ENCODE peak calls at places on chromosomes 3 and 15, in nine cellular contexts. D is anterior cingulate cortex, L is lung, J is germinal center, N is HCEC 1CT, H is foreskin fibroblast, S is NCI-H2029 treated with DMSO at 0.1 percent for 48 hours, V is GM04504, R is mucosa of descending colon. P is an unnamed sample.

GRCh38 chr3:172303181-172303580 is 145.1 kb downstream of the GHSR start:
- DNase-seq in D (no peak), L (no peak), J (no peak), N (no peak), H (peak; percentile 25), S (no peak), V (no peak), R (no peak), P (no peak)

GRCh38 chr3:108877906-108878305 is 55.3 kb downstream of the TRAT1 start:
- DNase-seq in D (no peak), L (no peak), J (no peak), N (no peak), H (no peak), S (no peak), V (no peak), R (no peak), P (no peak)

GRCh38 chr15:43519207-43519606 is 1.8 kb downstream of the MAP1A start:
- DNase-seq in D (no peak), L (no peak), J (no peak), N (no peak), H (no peak), S (no peak), V (no peak), R (no peak), P (no peak)

GRCh38 chr3:114086356-114086755 is 29.8 kb downstream of the QTRT2 start:
- DNase-seq in D (no peak), L (no peak), J (no peak), N (no peak), H (no peak), S (no peak), V (no peak), R (no peak), P (no peak)

GRCh38 chr3:80350771-80351170 is 583.0 kb upstream of the ROBO1 start:
- DNase-seq in D (no peak), L (no peak), J (no peak), N (no peak), H (no peak), S (no peak), V (no peak), R (no peak), P (no peak)

GRCh38 chr15:61621146-61621545 is 392.0 kb upstream of the RORA start:
- DNase-seq in D (no peak), L (no peak), J (peak; percentile 30), N (no peak), H (peak; percentile 17), S (no peak), V (no peak), R (no peak), P (no peak)

GRCh38 chr15:95737051-95737450 is 593.4 kb upstream of the NR2F2 start:
- DNase-seq in D (no peak), L (no peak), J (no peak), N (no peak), H (no peak), S (no peak), V (no peak), R (no peak), P (no peak)

GRCh38 chr3:58556761-58557181 is 19.8 kb upstream of the ACOX2 start:
- DNase-seq in D (no peak), L (no peak), J (no peak), N (no peak), H (no peak), S (no peak), V (no peak), R (no peak), P (no peak)

GRCh38 chr3:120162400-120162799 is 68.2 kb upstream of the GSK3B start:
- DNase-seq in D (no peak), L (no peak), J (no peak), N (peak; percentile 77), H (peak; percentile 86), S (no peak), V (peak; percentile 75), R (no peak), P (no peak)

GRCh38 chr3:32366638-32367368 is 24.9 kb upstream of the CMTM7 start:
- DNase-seq in D (no peak), L (no peak), J (no peak), N (peak; percentile 60), H (peak; percentile 47), S (no peak), V (no peak), R (no peak), P (no peak)

GRCh38 chr3:112767177-112767576 is 79.5 kb downstream of the CD200R1L start:
- DNase-seq in D (no peak), L (no peak), J (peak; percentile 9), N (no peak), H (peak; percentile 40), S (no peak), V (no peak), R (no peak), P (no peak)

GRCh38 chr15:69316281-69316680 is 17.6 kb downstream of the PAQR5 start:
- DNase-seq in D (no peak), L (no peak), J (no peak), N (no peak), H (no peak), S (no peak), V (no peak), R (no peak), P (no peak)

GRCh38 chr15:66498501-66499386 is 1.2 kb upstream of the SNAPC5 start:
- DNase-seq in D (no peak), L (no peak), J (peak; percentile 30), N (peak; percentile 33), H (peak; percentile 70), S (no peak), V (no peak), R (no peak), P (no peak)

GRCh38 chr15:92457642-92458041 is 64.0 kb downstream of the ST8SIA2 start:
- DNase-seq in D (no peak), L (no peak), J (no peak), N (no peak), H (no peak), S (no peak), V (no peak), R (no peak), P (no peak)

GRCh38 chr3:107206141-107206540 is 171.1 kb upstream of the CCDC54 start:
- DNase-seq in D (no peak), L (no peak), J (peak; percentile 32), N (peak; percentile 78), H (peak; percentile 78), S (no peak), V (no peak), R (no peak), P (no peak)

GRCh38 chr3:65927576-65927975 is 111.1 kb downstream of the MAGI1 start:
- DNase-seq in D (no peak), L (no peak), J (no peak), N (no peak), H (no peak), S (peak; percentile 74), V (no peak), R (no peak), P (no peak)

GRCh38 chr3:167837430-167837829 is 101.9 kb downstream of the SERPINI1 start:
- DNase-seq in D (no peak), L (no peak), J (no peak), N (peak; percentile 20), H (peak; percentile 8), S (no peak), V (no peak), R (no peak), P (no peak)

GRCh38 chr15:36807134-36807764 is 227.8 kb downstream of the CDIN1 start:
- DNase-seq in D (no peak), L (no peak), J (no peak), N (no peak), H (no peak), S (no peak), V (no peak), R (no peak), P (no peak)

GRCh38 chr3:71652786-71653419 is 69.4 kb upstream of the FOXP1 start:
- DNase-seq in D (no peak), L (peak; percentile 31), J (peak; percentile 54), N (peak; percentile 54), H (peak; percentile 76), S (peak; percentile 13), V (no peak), R (no peak), P (peak; percentile 37)

GRCh38 chr15:100572362-100572983 is 29.5 kb downstream of the LINS1 start:
- DNase-seq in D (no peak), L (no peak), J (peak; percentile 30), N (peak; percentile 12), H (peak; percentile 12), S (no peak), V (no peak), R (no peak), P (no peak)

GRCh38 chr3:189699873-189700272 is 68.7 kb downstream of the TP63 start:
- DNase-seq in D (no peak), L (no peak), J (no peak), N (no peak), H (no peak), S (no peak), V (no peak), R (no peak), P (no peak)

GRCh38 chr15:40413036-40413435 is 7.4 kb downstream of the IVD start:
- DNase-seq in D (no peak), L (no peak), J (no peak), N (no peak), H (no peak), S (no peak), V (no peak), R (no peak), P (no peak)

GRCh38 chr3:177300039-177300833 is 103.0 kb upstream of the TBL1XR1 start:
- DNase-seq in D (no peak), L (peak; percentile 42), J (peak; percentile 24), N (no peak), H (peak; percentile 61), S (no peak), V (no peak), R (no peak), P (peak; percentile 76)

GRCh38 chr3:73516656-73517055 is 108.1 kb downstream of the PDZRN3 start:
- DNase-seq in D (no peak), L (peak; percentile 68), J (no peak), N (no peak), H (no peak), S (peak; percentile 65), V (no peak), R (no peak), P (peak; percentile 70)

GRCh38 chr15:99124641-99125040 is 19.8 kb downstream of the SYNM start:
- DNase-seq in D (no peak), L (no peak), J (no peak), N (no peak), H (no peak), S (no peak), V (no peak), R (no peak), P (no peak)

GRCh38 chr15:100887211-100887913 is 7.7 kb downstream of the ALDH1A3 start:
- DNase-seq in D (no peak), L (no peak), J (no peak), N (no peak), H (no peak), S (no peak), V (no peak), R (no peak), P (no peak)

GRCh38 chr3:127299276-127299675 is 11.4 kb upstream of the PRR20G start:
- DNase-seq in D (no peak), L (no peak), J (no peak), N (no peak), H (no peak), S (no peak), V (no peak), R (no peak), P (no peak)

GRCh38 chr3:13579089-13579488 is 30.2 kb downstream of the FBLN2 start:
- DNase-seq in D (no peak), L (no peak), J (no peak), N (no peak), H (peak; percentile 80), S (no peak), V (peak; percentile 74), R (no peak), P (no peak)

GRCh38 chr15:44319385-44319784 is 30.9 kb downstream of the GOLM2 start:
- DNase-seq in D (no peak), L (no peak), J (peak; percentile 40), N (no peak), H (no peak), S (no peak), V (no peak), R (no peak), P (no peak)

GRCh38 chr3:117674321-117674720 is 964.7 kb downstream of the TUSC7 start:
- DNase-seq in D (no peak), L (no peak), J (no peak), N (no peak), H (no peak), S (no peak), V (no peak), R (no peak), P (no peak)